ENCODE peak calls at places on chromosome 3, in five cellular contexts. One of them, this sample, is unnamed.

GRCh38 chr3:168812234-168812633 is 716.5 kb upstream of the GOLIM4 start:
- DNase-seq in hippocampal formation: no peak
- DNase-seq in HCEC 1CT: no peak
- DNase-seq in T follicular helper cell: no peak
- DNase-seq in H7: peak; percentile 33
- DNase-seq in this sample: no peak

GRCh38 chr3:187807086-187807862 is 62.0 kb upstream of the BCL6 start:
- DNase-seq in HCEC 1CT: peak; percentile 34
- DNase-seq in H7: no peak
- DNase-seq in T follicular helper cell: no peak
- DNase-seq in hippocampal formation: no peak
- DNase-seq in this sample: no peak

GRCh38 chr3:88596451-88596850 is 446.7 kb downstream of the C3orf38 start:
- DNase-seq in hippocampal formation: no peak
- DNase-seq in HCEC 1CT: no peak
- DNase-seq in T follicular helper cell: no peak
- DNase-seq in H7: no peak
- DNase-seq in this sample: no peak

GRCh38 chr3:26522919-26523318 is 99.7 kb upstream of the LRRC3B start:
- DNase-seq in hippocampal formation: no peak
- DNase-seq in T follicular helper cell: no peak
- DNase-seq in H7: no peak
- DNase-seq in HCEC 1CT: no peak
- DNase-seq in this sample: no peak

GRCh38 chr3:118618247-118619040 is 416.2 kb downstream of the IGSF11 start:
- DNase-seq in H7: no peak
- DNase-seq in T follicular helper cell: no peak
- DNase-seq in hippocampal formation: no peak
- DNase-seq in HCEC 1CT: no peak
- DNase-seq in this sample: no peak

GRCh38 chr3:184561329-184562145 is at the start of gene EPHB3:
- DNase-seq in hippocampal formation: peak; percentile 99
- DNase-seq in HCEC 1CT: peak; percentile 94
- DNase-seq in H7: peak; percentile 100
- DNase-seq in T follicular helper cell: peak; percentile 80
- DNase-seq in this sample: peak; percentile 97

GRCh38 chr3:107578091-107578490 is 55.3 kb downstream of the BBX start:
- DNase-seq in hippocampal formation: no peak
- DNase-seq in T follicular helper cell: no peak
- DNase-seq in HCEC 1CT: no peak
- DNase-seq in H7: no peak
- DNase-seq in this sample: no peak

GRCh38 chr3:118740722-118741290 is 293.8 kb downstream of the IGSF11 start:
- DNase-seq in HCEC 1CT: no peak
- DNase-seq in H7: no peak
- DNase-seq in hippocampal formation: no peak
- DNase-seq in T follicular helper cell: no peak
- DNase-seq in this sample: no peak

GRCh38 chr3:125186261-125186770 is 26.2 kb downstream of the SLC12A8 start:
- DNase-seq in H7: no peak
- DNase-seq in T follicular helper cell: no peak
- DNase-seq in HCEC 1CT: no peak
- DNase-seq in hippocampal formation: peak; percentile 53
- DNase-seq in this sample: no peak

GRCh38 chr3:13077431-13078157 is 4.4 kb upstream of the IQSEC1 start:
- DNase-seq in T follicular helper cell: no peak
- DNase-seq in H7: no peak
- DNase-seq in hippocampal formation: peak; percentile 25
- DNase-seq in HCEC 1CT: no peak
- DNase-seq in this sample: no peak

GRCh38 chr3:141242035-141242721 is 10.6 kb downstream of the PXYLP1 start:
- DNase-seq in H7: no peak
- DNase-seq in hippocampal formation: no peak
- DNase-seq in T follicular helper cell: no peak
- DNase-seq in HCEC 1CT: no peak
- DNase-seq in this sample: no peak

GRCh38 chr3:129795596-129795995 is 97.9 kb downstream of the TMCC1 start:
- DNase-seq in HCEC 1CT: no peak
- DNase-seq in T follicular helper cell: no peak
- DNase-seq in hippocampal formation: no peak
- DNase-seq in H7: no peak
- DNase-seq in this sample: peak; percentile 1

This sample was measured in small intestine.